ENCODE peak calls at places on chromosomes 4 and X, in eight cellular contexts. D is NCI-H2081; H is activated T-cell treated with anti-CD3 and anti-CD28 coated beads, Interleukin-2, amount 50 U/mL, for 4 hours; R is iris pigment epithelial cell; A is lower leg skin; U is heart right ventricle; I is stimulated activated CD4-positive, alpha-beta T cell treated with anti-CD3 and anti-CD28 coated beads, Interleukin-4, amount 100 ng/mL, for 48 hours; O is putamen. F is an unnamed sample.
A peak's percentile ranks its signal among the peaks of the same experiment; 100 is the strongest.

GRCh38 chr4:169634975-169635374 is 14.6 kb downstream of the CLCN3 start:
- DNase-seq in D (no peak), H (no peak), R (no peak), A (no peak), U (no peak), I (no peak), O (no peak), F (peak; percentile 62)

GRCh38 chr4:3787489-3788365 is 21.5 kb downstream of the ADRA2C start:
- DNase-seq in D (no peak), H (no peak), R (no peak), A (no peak), U (no peak), I (no peak), O (no peak), F (no peak)

GRCh38 chr4:37073226-37073840 is 171.2 kb upstream of the NWD2 start:
- DNase-seq in D (no peak), H (no peak), R (no peak), A (no peak), U (no peak), I (no peak), O (no peak), F (peak; percentile 87)

GRCh38 chr4:185587444-185588161 is 52.3 kb upstream of the PDLIM3 start:
- DNase-seq in D (no peak), H (peak; percentile 54), R (no peak), A (peak; percentile 89), U (no peak), I (peak; percentile 65), O (no peak), F (no peak)

GRCh38 chr4:116357758-116358157 is 727.6 kb downstream of the TRAM1L1 start:
- DNase-seq in D (no peak), H (no peak), R (peak; percentile 8), A (no peak), U (no peak), I (no peak), O (no peak), F (peak; percentile 88)

GRCh38 chr4:57037982-57038604 is 59.4 kb downstream of the POLR2B start:
- DNase-seq in D (peak; percentile 16), H (no peak), R (no peak), A (peak; percentile 90), U (peak; percentile 76), I (peak; percentile 11), O (peak; percentile 62), F (peak; percentile 74)

GRCh38 chr4:111639876-111640275 is 505.4 kb upstream of the FAM241A start:
- DNase-seq in D (no peak), H (no peak), R (peak; percentile 87), A (no peak), U (no peak), I (no peak), O (no peak), F (peak; percentile 20)

GRCh38 chrX:5113128-5113527 is 1115.5 kb downstream of the NLGN4X start:
- DNase-seq in D (peak; percentile 16), H (no peak), R (peak; percentile 0), A (no peak), U (no peak), I (no peak), O (no peak), F (peak; percentile 36)

GRCh38 chr4:1017211-1017610 is 5.8 kb downstream of the FGFRL1 start:
- DNase-seq in D (no peak), H (no peak), R (no peak), A (no peak), U (no peak), I (no peak), O (no peak), F (no peak)

GRCh38 chr4:42655921-42656735 is 777 bp downstream of the ATP8A1 start:
- DNase-seq in D (peak; percentile 43), H (peak; percentile 25), R (peak; percentile 12), A (peak; percentile 90), U (peak; percentile 42), I (peak; percentile 29), O (no peak), F (peak; percentile 81)

GRCh38 chr4:128810331-128810870 is 901 bp downstream of the JADE1 start:
- DNase-seq in D (peak; percentile 20), H (peak; percentile 9), R (peak; percentile 65), A (peak; percentile 83), U (no peak), I (no peak), O (peak; percentile 20), F (peak; percentile 75)

GRCh38 chrX:153488231-153488914 is 6.4 kb upstream of the BGN start:
- DNase-seq in D (no peak), H (no peak), R (peak; percentile 19), A (no peak), U (peak; percentile 60), I (no peak), O (no peak), F (no peak)

GRCh38 chr4:94533405-94534223 is 81.9 kb downstream of the PDLIM5 start:
- DNase-seq in D (no peak), H (no peak), R (no peak), A (no peak), U (no peak), I (no peak), O (no peak), F (peak; percentile 29)

GRCh38 chr4:85740431-85740861 is 265.5 kb downstream of the ARHGAP24 start:
- DNase-seq in D (no peak), H (no peak), R (peak; percentile 67), A (no peak), U (no peak), I (no peak), O (no peak), F (no peak)

GRCh38 chr4:114926508-114926907 is 186.9 kb downstream of the NDST4 start:
- DNase-seq in D (no peak), H (no peak), R (no peak), A (no peak), U (no peak), I (no peak), O (peak; percentile 59), F (no peak)

GRCh38 chr4:149911995-149912394 is 96.4 kb upstream of the IQCM start:
- DNase-seq in D (no peak), H (no peak), R (no peak), A (no peak), U (no peak), I (no peak), O (no peak), F (no peak)

GRCh38 chr4:113411496-113411938 is 350.0 kb downstream of the CAMK2D start:
- DNase-seq in D (no peak), H (no peak), R (peak; percentile 96), A (no peak), U (no peak), I (no peak), O (no peak), F (peak; percentile 10)

GRCh38 chr4:163790231-163790630 is 295.7 kb downstream of the TMA16 start:
- DNase-seq in D (no peak), H (no peak), R (no peak), A (no peak), U (no peak), I (no peak), O (no peak), F (no peak)

GRCh38 chr4:56828784-56829535 is 7.5 kb upstream of the SPINK2 start:
- DNase-seq in D (no peak), H (no peak), R (peak; percentile 69), A (no peak), U (no peak), I (no peak), O (no peak), F (no peak)

GRCh38 chr4:38759077-38759789 is 23.6 kb downstream of the TLR10 start:
- DNase-seq in D (peak; percentile 10), H (peak; percentile 43), R (peak; percentile 61), A (peak; percentile 88), U (peak; percentile 31), I (peak; percentile 24), O (peak; percentile 98), F (peak; percentile 79)

GRCh38 chr4:163382178-163382869 is 38.6 kb downstream of the NPY5R start:
- DNase-seq in D (no peak), H (no peak), R (no peak), A (no peak), U (no peak), I (no peak), O (no peak), F (peak; percentile 50)

GRCh38 chr4:6942238-6942800 is 32.7 kb downstream of the TBC1D14 start:
- DNase-seq in D (no peak), H (peak; percentile 20), R (peak; percentile 99), A (no peak), U (no peak), I (no peak), O (no peak), F (no peak)

GRCh38 chr4:74897390-74897789 is 35.5 kb upstream of the PARM1 start:
- DNase-seq in D (no peak), H (no peak), R (no peak), A (no peak), U (no peak), I (no peak), O (peak; percentile 42), F (no peak)

GRCh38 chr4:168645933-168646768 is 149.3 kb downstream of the PALLD start:
- DNase-seq in D (peak; percentile 69), H (no peak), R (no peak), A (no peak), U (peak; percentile 41), I (no peak), O (no peak), F (no peak)

GRCh38 chrX:14351889-14352288 is 177.4 kb upstream of the GLRA2 start:
- DNase-seq in D (peak; percentile 57), H (no peak), R (no peak), A (no peak), U (no peak), I (no peak), O (no peak), F (peak; percentile 1)

GRCh38 chr4:102246416-102246815 is 98.9 kb downstream of the SLC39A8 start:
- DNase-seq in D (no peak), H (no peak), R (no peak), A (no peak), U (no peak), I (no peak), O (no peak), F (peak; percentile 4)

GRCh38 chr4:113435893-113436292 is 325.6 kb downstream of the CAMK2D start:
- DNase-seq in D (no peak), H (peak; percentile 4), R (peak; percentile 88), A (peak; percentile 85), U (peak; percentile 16), I (no peak), O (peak; percentile 47), F (peak; percentile 8)

GRCh38 chr4:62470020-62470419 is 1269.9 kb downstream of the ADGRL3 start:
- DNase-seq in D (no peak), H (no peak), R (no peak), A (no peak), U (no peak), I (no peak), O (no peak), F (no peak)